ENCODE peak calls at places on chromosomes 2 and 18, in ten cellular contexts. K is GM23248; E is hepatocyte; L is tibial artery; W is fibroblast of lung; T is IMR-90; C is tibial nerve; V is CD8-positive, alpha-beta memory T cell; U is aorta; G is stomach. D is an unnamed sample.

GRCh38 chr2:205405752-205406151 is 276.5 kb upstream of the NRP2 start:
- DNase-seq in U (no peak), V (no peak), E (peak; percentile 5), L (no peak), T (peak; percentile 94), K (peak; percentile 85), W (peak; percentile 90), C (no peak), G (no peak), D (no peak)

GRCh38 chr2:207528980-207529329 is 807 bp upstream of the CREB1 start:
- DNase-seq in V (peak; percentile 77), U (peak; percentile 71), E (peak; percentile 56), K (peak; percentile 52), T (no peak), W (peak; percentile 26), G (peak; percentile 31), C (no peak), L (no peak), D (no peak)

GRCh38 chr2:9164112-9164608 is 42.5 kb upstream of the ASAP2 start:
- DNase-seq in G (no peak), K (peak; percentile 17), C (no peak), V (no peak), T (no peak), W (no peak), L (no peak), E (no peak), U (no peak), D (no peak)

GRCh38 chr2:127581050-127581345 is 45.5 kb downstream of the MYO7B start:
- DNase-seq in K (no peak), L (no peak), W (no peak), V (no peak), E (no peak), C (no peak), U (no peak), T (no peak), G (no peak), D (no peak)

GRCh38 chr2:15504882-15505663 is 56.1 kb downstream of the NBAS start:
- DNase-seq in W (no peak), V (no peak), G (no peak), C (no peak), T (no peak), E (no peak), U (no peak), K (no peak), L (no peak), D (no peak)

GRCh38 chr2:70113396-70114100 is 26.3 kb downstream of the PCBP1 start:
- DNase-seq in K (no peak), G (no peak), L (no peak), W (no peak), C (no peak), T (no peak), U (no peak), V (no peak), E (no peak), D (no peak)

GRCh38 chr2:30664761-30665358 is 142.4 kb downstream of the CAPN13 start:
- DNase-seq in W (peak; percentile 95), U (peak; percentile 60), K (peak; percentile 97), G (no peak), E (peak; percentile 59), L (no peak), T (peak; percentile 97), C (no peak), V (no peak), D (no peak)

GRCh38 chr2:110116033-110116710 is 550 bp upstream of the MALL start:
- DNase-seq in T (peak; percentile 54), L (no peak), W (peak; percentile 81), E (peak; percentile 50), C (no peak), U (peak; percentile 79), K (peak; percentile 90), G (no peak), V (no peak), D (peak; percentile 4)

GRCh38 chr18:35582899-35583558 is 1.5 kb downstream of the GALNT1 start:
- DNase-seq in U (no peak), T (peak; percentile 45), K (peak; percentile 22), W (peak; percentile 40), G (no peak), V (no peak), L (no peak), E (peak; percentile 44), C (no peak), D (no peak)

GRCh38 chr2:72112421-72112820 is 35.2 kb downstream of the CYP26B1 start:
- DNase-seq in E (no peak), K (peak; percentile 83), C (no peak), L (no peak), G (no peak), W (peak; percentile 19), V (no peak), T (peak; percentile 45), U (no peak), D (no peak)

GRCh38 chr2:120878970-120879369 is 143.3 kb downstream of the GLI2 start:
- DNase-seq in E (no peak), K (no peak), V (no peak), C (no peak), L (no peak), G (no peak), T (no peak), W (no peak), U (peak; percentile 30), D (no peak)

GRCh38 chr18:6994719-6995430 is 122.7 kb downstream of the LAMA1 start:
- DNase-seq in L (no peak), C (no peak), W (peak; percentile 12), E (no peak), G (no peak), K (peak; percentile 62), U (no peak), V (no peak), T (no peak), D (no peak)

GRCh38 chr2:50711714-50712113 is 320.2 kb downstream of the NRXN1 start:
- DNase-seq in L (no peak), E (no peak), C (no peak), V (no peak), K (no peak), T (no peak), U (no peak), W (no peak), G (no peak), D (no peak)

GRCh38 chr18:11163668-11164067 is 14.3 kb upstream of the PIEZO2 start:
- DNase-seq in T (peak; percentile 36), G (no peak), V (no peak), U (no peak), K (no peak), W (peak; percentile 28), C (no peak), E (peak; percentile 70), L (no peak), D (no peak)

GRCh38 chr2:12057436-12058166 is 311.2 kb downstream of the LPIN1 start:
- DNase-seq in K (no peak), E (no peak), L (peak; percentile 21), V (peak; percentile 41), C (no peak), T (no peak), W (peak; percentile 18), G (no peak), U (peak; percentile 73), D (no peak)

GRCh38 chr18:36711014-36711725 is 117.6 kb downstream of the TPGS2 start:
- DNase-seq in U (no peak), L (no peak), C (no peak), G (no peak), E (no peak), K (no peak), V (no peak), T (peak; percentile 37), W (no peak), D (no peak)

GRCh38 chr2:128322651-128323491 is 4.2 kb upstream of the HS6ST1 start:
- DNase-seq in G (peak; percentile 24), U (peak; percentile 56), T (no peak), L (no peak), W (no peak), K (no peak), E (peak; percentile 15), V (no peak), C (no peak), D (no peak)

GRCh38 chr18:12606592-12607315 is 51.2 kb downstream of the SPIRE1 start:
- DNase-seq in G (no peak), C (no peak), V (no peak), E (peak; percentile 22), T (peak; percentile 85), L (no peak), U (no peak), W (peak; percentile 87), K (peak; percentile 90), D (no peak)

GRCh38 chr18:12604445-12605007 is 53.4 kb downstream of the SPIRE1 start:
- DNase-seq in L (no peak), T (no peak), V (no peak), W (no peak), K (no peak), G (no peak), C (no peak), U (no peak), E (no peak), D (no peak)

DNA sequence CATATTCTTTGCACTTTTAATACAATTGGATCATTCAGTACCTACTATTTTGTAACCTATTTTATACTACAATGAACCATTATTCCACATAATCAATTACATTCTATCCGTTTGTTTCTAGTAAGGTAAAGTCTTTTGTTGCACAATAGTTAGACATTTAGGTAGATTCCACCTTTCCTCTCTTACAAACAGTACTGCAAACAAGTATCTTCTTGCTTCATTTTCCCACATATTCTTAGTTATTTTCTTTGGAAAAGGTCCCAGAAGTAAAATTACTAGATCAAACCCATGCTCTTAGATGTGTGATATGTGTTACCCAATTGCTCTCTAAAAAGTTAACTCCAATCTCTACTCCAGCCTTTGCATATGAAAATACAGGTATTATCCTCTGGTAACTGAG is 49.6 kb downstream of the SPIRE1 start:
- DNase-seq in G (no peak), T (peak; percentile 78), U (no peak), V (no peak), L (no peak), C (no peak), K (peak; percentile 62), E (no peak), W (peak; percentile 76), D (no peak)
- H3K27ac ChIP-seq in G (no peak overlapping the region), T (no peak overlapping the region), U (no peak overlapping the region), V (no peak overlapping the region), L (no peak overlapping the region), C (no peak overlapping the region), K (peak overlapping the region; percentile 97), E (no peak overlapping the region), W (no peak overlapping the region), D (no peak overlapping the region)

GRCh38 chr2:169765523-169765922 is 31.9 kb downstream of the KLHL23 start:
- DNase-seq in T (peak; percentile 78), V (no peak), U (no peak), K (no peak), W (peak; percentile 27), G (no peak), L (no peak), E (peak; percentile 23), C (no peak), D (no peak)
- H3K27ac ChIP-seq in T (no peak overlapping the region), V (no peak overlapping the region), U (no peak overlapping the region), K (no peak overlapping the region), W (no peak overlapping the region), G (no peak overlapping the region), L (no peak overlapping the region), E (no peak overlapping the region), C (no peak overlapping the region), D (no peak overlapping the region)

GRCh38 chr2:55887906-55888625 is 35.5 kb downstream of the EFEMP1 start:
- DNase-seq in L (peak; percentile 43), T (peak; percentile 94), U (no peak), W (peak; percentile 96), E (no peak), G (no peak), V (no peak), C (no peak), K (peak; percentile 90), D (no peak)
- H3K27ac ChIP-seq in L (peak overlapping the region; percentile 77), T (peak overlapping the region; percentile 30), U (peak overlapping the region; percentile 43), W (peak overlapping the region; percentile 61), E (no peak overlapping the region), G (no peak overlapping the region), V (no peak overlapping the region), C (peak overlapping the region; percentile 11), K (peak overlapping the region; percentile 92), D (no peak overlapping the region)

GRCh38 chr18:80200171-80200931 is 47.0 kb downstream of the PARD6G start:
- DNase-seq in W (peak; percentile 28), T (peak; percentile 17), V (no peak), K (peak; percentile 28), E (peak; percentile 39), G (no peak), L (no peak), U (no peak), C (no peak), D (peak; percentile 51)
- H3K27ac ChIP-seq in W (no peak overlapping the region), T (no peak overlapping the region), V (no peak overlapping the region), K (no peak overlapping the region), E (peak overlapping the region; percentile 36), G (no peak overlapping the region), L (no peak overlapping the region), U (no peak overlapping the region), C (no peak overlapping the region), D (peak overlapping the region; percentile 17)

D was measured in substantia nigra.